ENCODE peak calls at places on chromosomes 4 and X, in five cellular contexts. One of them, this sample, is unnamed.
A peak's percentile ranks its signal among the peaks of the same experiment; 100 is the strongest.

GRCh38 chr4:113325876-113326615 is 276.6 kb downstream of the ANK2 start:
- DNase-seq in cardiac muscle cell: no peak
- DNase-seq in sciatic nerve: no peak
- DNase-seq in KBM-7: no peak
- DNase-seq in CD8-positive, alpha-beta memory T cell: no peak
- DNase-seq in this sample: no peak

GRCh38 chr4:102007959-102008425 is 217.5 kb downstream of the BANK1 start:
- DNase-seq in sciatic nerve: no peak
- DNase-seq in CD8-positive, alpha-beta memory T cell: no peak
- DNase-seq in cardiac muscle cell: no peak
- DNase-seq in KBM-7: no peak
- DNase-seq in this sample: peak; percentile 49

GRCh38 chrX:108044554-108045256 is at the start of gene VSIG1:
- DNase-seq in CD8-positive, alpha-beta memory T cell: no peak
- DNase-seq in sciatic nerve: no peak
- DNase-seq in KBM-7: no peak
- DNase-seq in cardiac muscle cell: no peak
- DNase-seq in this sample: no peak

GRCh38 chrX:2176274-2176673 is 324.5 kb downstream of the DHRSX start:
- DNase-seq in cardiac muscle cell: no peak
- DNase-seq in sciatic nerve: no peak
- DNase-seq in CD8-positive, alpha-beta memory T cell: no peak
- DNase-seq in KBM-7: no peak
- DNase-seq in this sample: no peak

GRCh38 chr4:15774020-15774420 is 4.1 kb upstream of the CD38 start:
- DNase-seq in cardiac muscle cell: no peak
- DNase-seq in KBM-7: no peak
- DNase-seq in sciatic nerve: no peak
- DNase-seq in CD8-positive, alpha-beta memory T cell: no peak
- DNase-seq in this sample: no peak

GRCh38 chr4:38013461-38014366 is 53.5 kb downstream of the PTTG2 start:
- DNase-seq in CD8-positive, alpha-beta memory T cell: no peak
- DNase-seq in KBM-7: no peak
- DNase-seq in sciatic nerve: no peak
- DNase-seq in cardiac muscle cell: no peak
- DNase-seq in this sample: no peak

GRCh38 chr4:90958256-90958895 is 831.2 kb downstream of the CCSER1 start:
- DNase-seq in cardiac muscle cell: no peak
- DNase-seq in CD8-positive, alpha-beta memory T cell: no peak
- DNase-seq in sciatic nerve: no peak
- DNase-seq in KBM-7: no peak
- DNase-seq in this sample: no peak

GRCh38 chr4:175671491-175671934 is 140.6 kb downstream of the GPM6A start:
- DNase-seq in KBM-7: no peak
- DNase-seq in sciatic nerve: no peak
- DNase-seq in CD8-positive, alpha-beta memory T cell: no peak
- DNase-seq in cardiac muscle cell: peak; percentile 30
- DNase-seq in this sample: no peak

GRCh38 chrX:150476183-150476699 is 92.2 kb upstream of the MTM1 start:
- DNase-seq in cardiac muscle cell: no peak
- DNase-seq in KBM-7: no peak
- DNase-seq in sciatic nerve: no peak
- DNase-seq in CD8-positive, alpha-beta memory T cell: no peak
- DNase-seq in this sample: no peak

GRCh38 chr4:132642196-132642817 is 506.8 kb upstream of the PCDH10 start:
- DNase-seq in KBM-7: peak; percentile 63
- DNase-seq in sciatic nerve: no peak
- DNase-seq in cardiac muscle cell: peak; percentile 71
- DNase-seq in CD8-positive, alpha-beta memory T cell: no peak
- DNase-seq in this sample: peak; percentile 86